ENCODE peak calls at places on chromosomes 3 and 15, in four cellular contexts. One of them, this sample, is unnamed.

GRCh38 chr3:197711973-197712707 is 24.6 kb downstream of the RUBCN start:
- DNase-seq in effector memory CD8-positive, alpha-beta T cell: peak
- DNase-seq in T1000: peak
- DNase-seq in A549: peak
- DNase-seq in this sample: no peak

GRCh38 chr3:124607163-124607562 is 123.1 kb upstream of the UMPS start:
- DNase-seq in effector memory CD8-positive, alpha-beta T cell: no peak
- DNase-seq in A549: no peak
- DNase-seq in T1000: no peak
- DNase-seq in this sample: no peak

GRCh38 chr15:42137461-42138261 is 18.8 kb downstream of the PLA2G4F start:
- DNase-seq in T1000: no peak
- DNase-seq in effector memory CD8-positive, alpha-beta T cell: no peak
- DNase-seq in A549: peak
- DNase-seq in this sample: no peak

GRCh38 chr15:92322566-92323355 is 70.9 kb upstream of the ST8SIA2 start:
- DNase-seq in effector memory CD8-positive, alpha-beta T cell: no peak
- DNase-seq in T1000: no peak
- DNase-seq in A549: no peak
- DNase-seq in this sample: no peak

GRCh38 chr3:71398157-71398836 is 185.2 kb downstream of the FOXP1 start:
- DNase-seq in A549: no peak
- DNase-seq in T1000: no peak
- DNase-seq in effector memory CD8-positive, alpha-beta T cell: no peak
- DNase-seq in this sample: no peak

GRCh38 chr15:44666208-44667038 is 3.0 kb upstream of the SPG11 start:
- DNase-seq in effector memory CD8-positive, alpha-beta T cell: no peak
- DNase-seq in A549: no peak
- DNase-seq in T1000: no peak
- DNase-seq in this sample: no peak

GRCh38 chr3:97938444-97938843 is 33.8 kb downstream of the RIOX2 start:
- DNase-seq in A549: no peak
- DNase-seq in effector memory CD8-positive, alpha-beta T cell: no peak
- DNase-seq in T1000: no peak
- DNase-seq in this sample: no peak

GRCh38 chr3:103055021-103055420 is 620.2 kb downstream of the ZPLD1 start:
- DNase-seq in effector memory CD8-positive, alpha-beta T cell: no peak
- DNase-seq in A549: no peak
- DNase-seq in T1000: no peak
- DNase-seq in this sample: no peak

GRCh38 chr15:30990451-30991300 is 752 bp downstream of the MTMR10 start:
- DNase-seq in effector memory CD8-positive, alpha-beta T cell: no peak
- DNase-seq in A549: no peak
- DNase-seq in T1000: peak
- DNase-seq in this sample: no peak

GRCh38 chr3:135368316-135368715 is 573.3 kb downstream of the EPHB1 start:
- DNase-seq in T1000: no peak
- DNase-seq in A549: no peak
- DNase-seq in effector memory CD8-positive, alpha-beta T cell: no peak
- DNase-seq in this sample: no peak

GRCh38 chr3:34868935-34869334 is 770.4 kb upstream of the ARPP21 start:
- DNase-seq in T1000: no peak
- DNase-seq in A549: no peak
- DNase-seq in effector memory CD8-positive, alpha-beta T cell: no peak
- DNase-seq in this sample: no peak

GRCh38 chr3:151804267-151804666 is 9.6 kb upstream of the AADAC start:
- DNase-seq in T1000: no peak
- DNase-seq in A549: no peak
- DNase-seq in effector memory CD8-positive, alpha-beta T cell: no peak
- DNase-seq in this sample: no peak

GRCh38 chr3:77348244-77348855 is 308.5 kb downstream of the ROBO2 start:
- DNase-seq in A549: peak
- DNase-seq in T1000: no peak
- DNase-seq in effector memory CD8-positive, alpha-beta T cell: no peak
- DNase-seq in this sample: no peak

GRCh38 chr3:195583831-195584542 is at the start of gene APOD:
- DNase-seq in effector memory CD8-positive, alpha-beta T cell: no peak
- DNase-seq in T1000: no peak
- DNase-seq in A549: peak
- DNase-seq in this sample: no peak

GRCh38 chr3:170532573-170532972 is 53.3 kb downstream of the SLC7A14 start:
- DNase-seq in A549: no peak
- DNase-seq in T1000: no peak
- DNase-seq in effector memory CD8-positive, alpha-beta T cell: no peak
- DNase-seq in this sample: no peak

GRCh38 chr15:80735344-80735743 is 40.2 kb downstream of the ABHD17C start:
- DNase-seq in A549: no peak
- DNase-seq in effector memory CD8-positive, alpha-beta T cell: no peak
- DNase-seq in T1000: no peak
- DNase-seq in this sample: no peak

GRCh38 chr15:55358471-55358870 is 39.4 kb downstream of the PIGB start:
- DNase-seq in effector memory CD8-positive, alpha-beta T cell: no peak
- DNase-seq in A549: no peak
- DNase-seq in T1000: no peak
- DNase-seq in this sample: no peak

GRCh38 chr3:196225763-196226364 is 9.5 kb downstream of the SLC51A start:
- DNase-seq in effector memory CD8-positive, alpha-beta T cell: no peak
- DNase-seq in A549: no peak
- DNase-seq in T1000: no peak
- DNase-seq in this sample: no peak

GRCh38 chr3:149325581-149325980 is 7.9 kb downstream of the TM4SF18 start:
- DNase-seq in T1000: no peak
- DNase-seq in A549: no peak
- DNase-seq in effector memory CD8-positive, alpha-beta T cell: no peak
- DNase-seq in this sample: no peak

GRCh38 chr3:9169951-9170850 is 79.2 kb downstream of the SRGAP3 start:
- DNase-seq in T1000: no peak
- DNase-seq in effector memory CD8-positive, alpha-beta T cell: no peak
- DNase-seq in A549: no peak
- DNase-seq in this sample: no peak

GRCh38 chr15:79960502-79961217 is 10.3 kb downstream of the BCL2A1 start:
- DNase-seq in effector memory CD8-positive, alpha-beta T cell: no peak
- DNase-seq in A549: no peak
- DNase-seq in T1000: no peak
- DNase-seq in this sample: no peak

GRCh38 chr15:66085128-66085527 is 168.4 kb downstream of the MEGF11 start:
- DNase-seq in T1000: no peak
- DNase-seq in A549: peak
- DNase-seq in effector memory CD8-positive, alpha-beta T cell: no peak
- DNase-seq in this sample: no peak

GRCh38 chr3:184774996-184775715 is 36.8 kb upstream of the VPS8 start:
- DNase-seq in A549: no peak
- DNase-seq in effector memory CD8-positive, alpha-beta T cell: no peak
- DNase-seq in T1000: no peak
- DNase-seq in this sample: no peak

GRCh38 chr15:101604124-101604874 is 47.9 kb downstream of the TM2D3 start:
- DNase-seq in T1000: no peak
- DNase-seq in effector memory CD8-positive, alpha-beta T cell: no peak
- DNase-seq in A549: no peak
- DNase-seq in this sample: no peak

GRCh38 chr3:143245692-143246091 is 126.1 kb downstream of the CHST2 start:
- DNase-seq in A549: no peak
- DNase-seq in T1000: no peak
- DNase-seq in effector memory CD8-positive, alpha-beta T cell: no peak
- DNase-seq in this sample: no peak

GRCh38 chr3:133962879-133963278 is 66.8 kb downstream of the SLCO2A1 start:
- DNase-seq in A549: no peak
- DNase-seq in T1000: no peak
- DNase-seq in effector memory CD8-positive, alpha-beta T cell: no peak
- DNase-seq in this sample: no peak

GRCh38 chr3:98534734-98535133 is 3.0 kb downstream of the GPR15 start:
- DNase-seq in effector memory CD8-positive, alpha-beta T cell: no peak
- DNase-seq in T1000: no peak
- DNase-seq in A549: no peak
- DNase-seq in this sample: no peak

GRCh38 chr3:97487587-97487986 is 277.0 kb upstream of the ARL6 start:
- DNase-seq in A549: no peak
- DNase-seq in T1000: no peak
- DNase-seq in effector memory CD8-positive, alpha-beta T cell: no peak
- DNase-seq in this sample: no peak

GRCh38 chr3:167350245-167350862 is 29.7 kb downstream of the ZBBX start:
- DNase-seq in effector memory CD8-positive, alpha-beta T cell: no peak
- DNase-seq in A549: peak
- DNase-seq in T1000: no peak
- DNase-seq in this sample: peak

GRCh38 chr15:73370151-73370550 is 1.4 kb upstream of the HCN4 start:
- DNase-seq in T1000: no peak
- DNase-seq in effector memory CD8-positive, alpha-beta T cell: no peak
- DNase-seq in A549: no peak
- DNase-seq in this sample: no peak